ENCODE peak calls at places on chromosome 4, in five cellular contexts. D is heart right ventricle, E is body of pancreas, H is thoracic aorta, R is esophagus squamous epithelium. L is an unnamed sample.

GRCh38 chr4:137635596-137635995 is 103.3 kb upstream of the PCDH18 start:
- DNase-seq in D (no peak), E (no peak), H (no peak), R (no peak), L (no peak)

GRCh38 chr4:139875456-139875855 is 209.8 kb downstream of the MGST2 start:
- DNase-seq in D (no peak), E (no peak), H (no peak), R (no peak), L (no peak)

GRCh38 chr4:147360301-147360700 is 120.6 kb upstream of the EDNRA start:
- DNase-seq in D (no peak), E (no peak), H (no peak), R (no peak), L (no peak)

GRCh38 chr4:182257503-182257902 is 14.3 kb downstream of the TENM3 start:
- DNase-seq in D (no peak), E (no peak), H (no peak), R (no peak), L (no peak)

GRCh38 chr4:34047363-34047762 is 2197.0 kb downstream of the ARAP2 start:
- DNase-seq in D (no peak), E (no peak), H (no peak), R (no peak), L (no peak)

GRCh38 chr4:142631836-142632235 is 214.3 kb downstream of the INPP4B start:
- DNase-seq in D (no peak), E (no peak), H (no peak), R (no peak), L (no peak)

GRCh38 chr4:55004831-55005230 is 120.6 kb downstream of the KDR start:
- DNase-seq in D (peak; percentile 13), E (peak; percentile 15), H (no peak), R (no peak), L (peak; percentile 16)

GRCh38 chr4:69617083-69617694 is 22.3 kb downstream of the UGT2A2 start:
- DNase-seq in D (no peak), E (no peak), H (no peak), R (no peak), L (no peak)

GRCh38 chr4:146472404-146472803 is 49.3 kb downstream of the SLC10A7 start:
- DNase-seq in D (no peak), E (no peak), H (no peak), R (no peak), L (no peak)

GRCh38 chr4:128454281-128455075 is 166.9 kb upstream of the PGRMC2 start:
- DNase-seq in D (peak; percentile 80), E (peak; percentile 80), H (peak; percentile 49), R (peak; percentile 5), L (peak; percentile 89)

GRCh38 chr4:23166919-23167318 is 474.2 kb downstream of the GBA3 start:
- DNase-seq in D (no peak), E (no peak), H (no peak), R (no peak), L (no peak)

GRCh38 chr4:142324572-142324971 is 521.5 kb downstream of the INPP4B start:
- DNase-seq in D (no peak), E (no peak), H (no peak), R (no peak), L (no peak)

GRCh38 chr4:165458451-165458850 is 79.6 kb downstream of the CPE start:
- DNase-seq in D (no peak), E (no peak), H (no peak), R (no peak), L (no peak)

GRCh38 chr4:186326391-186326790 is 60.4 kb downstream of the F11 start:
- DNase-seq in D (no peak), E (no peak), H (no peak), R (no peak), L (no peak)

GRCh38 chr4:140790765-140791164 is 34.6 kb upstream of the TBC1D9 start:
- DNase-seq in D (peak; percentile 18), E (no peak), H (no peak), R (no peak), L (no peak)

GRCh38 chr4:30380404-30380998 is 339.7 kb upstream of the PCDH7 start:
- DNase-seq in D (no peak), E (peak; percentile 50), H (no peak), R (no peak), L (no peak)

GRCh38 chr4:30821891-30822612 is 101.9 kb downstream of the PCDH7 start:
- DNase-seq in D (no peak), E (no peak), H (no peak), R (no peak), L (no peak)

GRCh38 chr4:69710580-69710979 is 49.8 kb downstream of the SULT1B1 start:
- DNase-seq in D (no peak), E (no peak), H (no peak), R (no peak), L (no peak)

GRCh38 chr4:186027405-186027804 is 41.6 kb upstream of the TLR3 start:
- DNase-seq in D (no peak), E (no peak), H (no peak), R (no peak), L (no peak)

GRCh38 chr4:81664079-81664478 is 192.4 kb upstream of the RASGEF1B start:
- DNase-seq in D (no peak), E (no peak), H (no peak), R (no peak), L (peak; percentile 56)

GRCh38 chr4:136908122-136908521 is 624.2 kb downstream of the PCDH18 start:
- DNase-seq in D (no peak), E (no peak), H (no peak), R (no peak), L (no peak)

GRCh38 chr4:105145913-105146285 is 777 bp upstream of the TET2 start:
- DNase-seq in D (no peak), E (peak; percentile 15), H (no peak), R (peak; percentile 2), L (peak; percentile 16)

GRCh38 chr4:165971941-165972340 is 98.9 kb downstream of the TLL1 start:
- DNase-seq in D (no peak), E (no peak), H (no peak), R (no peak), L (no peak)

GRCh38 chr4:169164669-169165415 is 105.9 kb downstream of the SH3RF1 start:
- DNase-seq in D (no peak), E (no peak), H (no peak), R (no peak), L (no peak)

GRCh38 chr4:141011799-141012377 is 121.4 kb downstream of the RNF150 start:
- DNase-seq in D (no peak), E (no peak), H (no peak), R (no peak), L (no peak)

GRCh38 chr4:183940807-183941310 is 35.8 kb downstream of the STOX2 start:
- DNase-seq in D (no peak), E (no peak), H (no peak), R (no peak), L (no peak)

GRCh38 chr4:169272265-169272886 is 1.6 kb upstream of the SH3RF1 start:
- DNase-seq in D (no peak), E (no peak), H (no peak), R (no peak), L (no peak)

GRCh38 chr4:15893967-15894366 is 44.6 kb downstream of the FGFBP1 start:
- DNase-seq in D (no peak), E (no peak), H (no peak), R (no peak), L (no peak)

GRCh38 chr4:102734591-102735385 is 26.0 kb downstream of the MANBA start:
- DNase-seq in D (no peak), E (no peak), H (no peak), R (no peak), L (no peak)

GRCh38 chr4:65391382-65391781 is 278.9 kb downstream of the EPHA5 start:
- DNase-seq in D (no peak), E (no peak), H (no peak), R (no peak), L (no peak)

GRCh38 chr4:110619401-110620247 is 3.3 kb downstream of the PITX2 start:
- DNase-seq in D (no peak), E (no peak), H (no peak), R (no peak), L (no peak)

GRCh38 chr4:11011249-11011648 is 326.7 kb upstream of the CLNK start:
- DNase-seq in D (no peak), E (no peak), H (no peak), R (no peak), L (no peak)
- H3K27ac ChIP-seq in D (no peak overlapping the region), E (no peak overlapping the region), H (no peak overlapping the region), R (no peak overlapping the region), L (no peak overlapping the region)

GRCh38 chr4:53119685-53120084 is 246.2 kb downstream of the SCFD2 start:
- DNase-seq in D (no peak), E (no peak), H (no peak), R (no peak), L (no peak)

GRCh38 chr4:53122280-53123116 is 243.4 kb downstream of the SCFD2 start:
- DNase-seq in D (no peak), E (no peak), H (no peak), R (no peak), L (no peak)

GRCh38 chr4:53121304-53121865 is 244.5 kb downstream of the SCFD2 start:
- DNase-seq in D (no peak), E (no peak), H (no peak), R (no peak), L (no peak)

GRCh38 chr4:53118676-53119075 is 247.2 kb downstream of the SCFD2 start:
- DNase-seq in D (no peak), E (no peak), H (no peak), R (no peak), L (no peak)

DNA sequence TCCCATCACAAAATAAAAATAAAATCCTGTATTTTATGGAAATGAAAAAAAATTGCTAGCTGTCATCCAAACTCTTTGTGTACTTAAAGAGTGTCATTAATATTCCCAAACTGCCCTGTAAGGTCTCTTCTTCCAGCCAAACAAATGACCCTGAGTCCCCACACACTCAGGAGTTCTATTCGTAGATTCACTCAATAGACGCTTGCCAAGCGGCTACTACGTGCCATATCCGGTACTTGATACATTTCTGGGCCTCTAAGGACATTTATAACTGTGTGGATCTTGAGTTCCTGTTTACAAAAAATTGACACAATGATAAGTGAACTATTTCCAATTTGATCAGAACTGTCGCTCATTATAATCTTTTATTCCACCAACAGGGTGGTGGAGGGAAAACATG is 245.1 kb downstream of the SCFD2 start:
- DNase-seq in D (no peak), E (no peak), H (no peak), R (no peak), L (no peak)
- H3K27ac ChIP-seq in D (peak overlapping the region; percentile 63), E (no peak overlapping the region), H (peak overlapping the region; percentile 81), R (no peak overlapping the region), L (no peak overlapping the region)

GRCh38 chr4:36327400-36327799 is 46.0 kb downstream of the DTHD1 start:
- DNase-seq in D (no peak), E (no peak), H (no peak), R (no peak), L (no peak)
- H3K27ac ChIP-seq in D (no peak overlapping the region), E (no peak overlapping the region), H (no peak overlapping the region), R (no peak overlapping the region), L (no peak overlapping the region)

GRCh38 chr4:78074747-78075146 is 17.6 kb downstream of the FRAS1 start:
- DNase-seq in D (no peak), E (no peak), H (no peak), R (no peak), L (no peak)

GRCh38 chr4:78075986-78076385 is 18.9 kb downstream of the FRAS1 start:
- DNase-seq in D (no peak), E (no peak), H (no peak), R (no peak), L (no peak)

GRCh38 chr4:78081541-78081940 is 24.4 kb downstream of the FRAS1 start:
- DNase-seq in D (no peak), E (no peak), H (no peak), R (no peak), L (no peak)

GRCh38 chr4:78079701-78080430 is 22.7 kb downstream of the FRAS1 start:
- DNase-seq in D (no peak), E (no peak), H (no peak), R (no peak), L (no peak)

GRCh38 chr4:78078101-78078500 is 21.0 kb downstream of the FRAS1 start:
- DNase-seq in D (no peak), E (no peak), H (no peak), R (no peak), L (no peak)
- H3K27ac ChIP-seq in D (no peak overlapping the region), E (no peak overlapping the region), H (no peak overlapping the region), R (no peak overlapping the region), L (no peak overlapping the region)

L was measured in thyroid gland.